ENCODE peak calls at places on chromosome 6, in five cellular contexts. X is AG10803, W is tibial artery, C is epithelial cell of esophagus, M is uterus. U is an unnamed sample.
A peak's percentile ranks its signal among the peaks of the same experiment; 100 is the strongest.

GRCh38 chr6:165876568-165876967 is 213.5 kb upstream of the PDE10A start:
- DNase-seq in W (no peak), C (no peak), X (peak; percentile 17), M (peak; percentile 76), U (peak; percentile 84)

GRCh38 chr6:110178626-110179405 is 654 bp downstream of the WASF1 start:
- DNase-seq in X (peak; percentile 64), M (peak; percentile 65), W (peak; percentile 75), C (peak; percentile 82), U (peak; percentile 68)

GRCh38 chr6:106334646-106335448 is 9.3 kb upstream of the ATG5 start:
- DNase-seq in W (no peak), M (peak; percentile 33), X (peak; percentile 49), C (peak; percentile 72), U (peak; percentile 60)

GRCh38 chr6:116059713-116060571 is 749 bp downstream of the FRK start:
- DNase-seq in M (peak; percentile 18), X (peak; percentile 13), W (no peak), C (peak; percentile 71), U (peak; percentile 24)

GRCh38 chr6:110359554-110359953 is 1.4 kb upstream of the METTL24 start:
- DNase-seq in X (no peak), W (no peak), C (no peak), M (no peak), U (no peak)

GRCh38 chr6:32604434-32604877 is 14.8 kb upstream of the HLA-DRB1 start:
- DNase-seq in X (no peak), W (no peak), C (no peak), M (no peak), U (peak; percentile 25)

GRCh38 chr6:90369024-90369519 is 72.4 kb upstream of the BACH2 start:
- DNase-seq in M (peak; percentile 81), W (peak; percentile 86), X (peak; percentile 100), C (peak; percentile 100), U (peak; percentile 100)

GRCh38 chr6:125201961-125202729 is 48.6 kb downstream of the TPD52L1 start:
- DNase-seq in X (peak; percentile 80), W (peak; percentile 79), M (no peak), C (peak; percentile 95), U (peak; percentile 92)

GRCh38 chr6:34144581-34145160 is 1.2 kb downstream of the GRM4 start:
- DNase-seq in C (no peak), X (no peak), M (no peak), W (no peak), U (no peak)
- H3K4me3 ChIP-seq in C (no peak overlapping the region), X (no peak overlapping the region), M (peak overlapping the region; percentile 32), W (peak overlapping the region; percentile 53), U (no peak overlapping the region)

GRCh38 chr6:148144917-148145521 is 197.6 kb upstream of the SASH1 start:
- DNase-seq in W (peak; percentile 74), M (peak; percentile 54), X (peak; percentile 76), C (peak; percentile 71), U (peak; percentile 68)
- TF ChIP-seq CTCF in W (peak; percentile 67), M (peak; percentile 50), X (peak; percentile 92), C (peak; percentile 85), U (peak; percentile 90)

DNA sequence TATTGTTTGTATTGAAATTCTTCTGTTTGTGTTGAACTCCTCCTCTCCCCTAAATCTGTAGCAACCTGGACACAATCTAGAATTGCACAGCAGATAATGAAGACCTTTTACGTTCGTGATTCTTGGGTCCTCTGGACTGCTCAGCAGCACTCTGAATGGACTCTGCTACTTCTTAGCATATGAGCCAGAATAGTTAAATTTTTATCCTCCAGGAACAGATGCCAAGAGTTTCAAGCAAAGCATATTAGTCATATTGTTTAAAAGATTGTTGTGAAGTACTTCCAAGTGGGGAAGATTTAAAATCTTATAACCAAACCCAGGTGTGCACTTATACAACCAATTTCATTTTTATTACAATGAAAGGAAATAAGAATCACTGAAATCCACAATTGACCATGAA is 118.9 kb upstream of the EXOC2 start:
- DNase-seq in C (no peak), X (peak; percentile 48), W (no peak), M (no peak), U (no peak)
- H3K4me3 ChIP-seq in C (no peak overlapping the region), X (no peak overlapping the region), W (no peak overlapping the region), M (no peak overlapping the region), U (no peak overlapping the region)

GRCh38 chr6:88168362-88168761 is 2.2 kb upstream of the CNR1 start:
- DNase-seq in X (no peak), C (no peak), M (no peak), W (no peak), U (no peak)
- TF ChIP-seq CTCF in X (no peak), C (no peak), M (no peak), W (no peak), U (no peak)

GRCh38 chr6:53104916-53105315 is 39.7 kb downstream of the FBXO9 start:
- DNase-seq in M (no peak), C (no peak), W (no peak), X (peak; percentile 8), U (no peak)
- H3K4me3 ChIP-seq in M (no peak overlapping the region), C (no peak overlapping the region), W (no peak overlapping the region), X (no peak overlapping the region), U (no peak overlapping the region)

DNA sequence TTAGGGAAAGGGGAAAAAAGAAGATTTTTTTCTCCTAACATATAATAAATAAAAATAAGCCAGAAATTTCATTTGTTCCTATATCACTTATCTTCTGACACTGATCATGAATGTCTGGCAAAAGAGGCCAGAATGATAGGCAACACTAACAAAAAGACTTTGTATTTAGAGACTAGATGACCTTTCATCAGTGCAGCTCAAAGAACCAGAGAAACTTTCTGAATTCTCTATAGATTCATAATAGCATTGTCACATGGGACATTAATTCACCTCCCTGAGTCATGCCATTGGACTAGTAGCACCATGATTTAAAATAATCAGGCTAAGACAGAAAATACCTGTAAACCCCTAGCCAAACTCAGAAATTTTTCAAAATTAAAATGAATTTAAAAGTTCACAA is 95.4 kb upstream of the CCDC28A start:
- DNase-seq in M (no peak), C (no peak), W (no peak), X (no peak), U (no peak)
- TF ChIP-seq CTCF in M (no peak), C (no peak), W (no peak), X (no peak), U (no peak)

DNA sequence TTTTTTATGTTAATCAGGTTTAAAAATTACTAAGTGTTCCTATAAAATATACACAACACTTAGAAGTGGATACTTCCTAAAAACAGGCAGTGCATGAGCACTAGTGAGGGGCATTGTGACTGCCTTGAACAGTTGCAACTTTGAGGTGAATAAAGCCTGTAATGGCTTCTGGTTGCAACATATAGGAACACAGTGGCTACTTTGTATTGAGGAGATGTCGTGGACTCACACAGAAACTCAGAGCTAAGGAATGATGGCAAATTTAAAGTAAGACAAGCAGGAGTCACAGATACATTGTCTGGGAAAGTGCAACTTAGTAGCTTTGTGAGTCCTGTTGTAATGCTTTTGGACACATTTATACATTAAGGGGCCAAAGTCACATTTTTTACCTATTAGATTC is 856 bp upstream of the HLA-A start:
- DNase-seq in X (peak; percentile 41), W (no peak), C (peak; percentile 34), M (no peak), U (peak; percentile 31)
- H3K4me3 ChIP-seq in X (peak overlapping the region; percentile 66), W (peak overlapping the region; percentile 70), C (no peak overlapping the region), M (peak overlapping the region; percentile 84), U (peak overlapping the region; percentile 78)

DNA sequence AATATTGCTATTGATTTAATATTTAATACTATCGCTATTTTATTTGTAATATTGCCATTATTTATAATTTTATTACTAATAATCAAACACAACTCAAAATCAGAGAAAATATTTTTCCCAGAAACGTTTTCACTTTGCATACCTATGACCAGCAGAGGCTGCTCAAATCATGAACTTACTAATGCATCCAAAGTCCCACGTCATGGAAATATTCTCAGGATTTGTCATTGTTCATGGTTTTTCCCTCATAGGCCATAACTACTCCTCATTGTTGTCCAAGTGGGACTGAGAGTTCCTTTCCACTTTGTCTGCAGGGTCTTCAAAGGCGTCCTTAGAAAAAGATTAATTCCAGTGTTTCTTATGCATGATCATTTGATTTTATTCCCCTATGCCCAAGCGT is 344.8 kb downstream of the THBS2 start:
- DNase-seq in W (no peak), M (no peak), X (peak; percentile 81), C (no peak), U (peak; percentile 76)
- TF ChIP-seq CTCF in W (no peak), M (peak; percentile 37), X (peak; percentile 56), C (no peak), U (peak; percentile 32)

DNA sequence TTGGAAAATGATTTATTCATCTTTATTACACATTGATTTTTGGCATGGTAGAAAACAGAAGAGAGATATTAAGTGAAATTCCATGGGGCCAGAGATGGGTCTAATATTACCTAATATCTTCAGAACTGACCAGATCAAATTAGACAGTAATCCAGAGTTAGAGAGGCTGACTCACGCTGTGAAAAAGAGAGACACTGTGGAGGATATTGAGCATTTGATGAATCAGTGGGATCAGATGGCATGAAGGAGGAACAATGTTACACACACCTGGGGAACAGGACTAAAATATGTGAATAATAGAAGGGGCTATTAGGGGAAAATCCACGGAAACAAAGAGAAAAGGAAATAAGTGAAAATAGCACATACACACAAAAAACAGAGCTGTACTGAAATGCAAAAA is 162.4 kb upstream of the TBX18 start:
- DNase-seq in W (no peak), X (no peak), M (no peak), C (peak; percentile 64), U (no peak)
- H3K4me3 ChIP-seq in W (no peak overlapping the region), X (no peak overlapping the region), M (no peak overlapping the region), C (no peak overlapping the region), U (no peak overlapping the region)

GRCh38 chr6:130598021-130598989 is 228.9 kb upstream of the SMLR1 start:
- DNase-seq in M (no peak), C (peak; percentile 36), W (no peak), X (peak; percentile 19), U (no peak)

GRCh38 chr6:130587778-130588520 is 222.1 kb downstream of the TMEM200A start:
- DNase-seq in W (no peak), M (no peak), X (peak; percentile 91), C (peak; percentile 81), U (peak; percentile 65)

GRCh38 chr6:130593948-130594347 is 228.1 kb downstream of the TMEM200A start:
- DNase-seq in C (no peak), X (no peak), W (no peak), M (no peak), U (no peak)

DNA sequence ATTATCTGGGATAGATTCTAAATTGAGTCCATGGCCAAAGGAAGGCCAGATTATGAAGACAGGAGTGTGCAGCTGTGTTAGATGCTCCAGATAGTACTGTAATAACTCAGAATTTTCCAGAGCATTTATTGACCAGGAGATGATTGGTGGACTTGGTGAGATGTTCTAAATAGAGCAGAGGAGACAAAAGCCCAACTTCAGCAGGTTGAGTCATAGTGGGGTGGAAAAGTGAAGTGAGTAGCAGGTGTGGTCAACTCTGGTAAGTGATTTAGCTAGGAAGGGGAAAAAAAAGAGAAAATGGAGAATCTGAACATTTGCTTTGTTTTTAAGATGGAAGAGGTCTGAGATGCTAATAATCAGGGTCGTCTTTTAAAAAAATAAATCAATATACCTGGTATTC is 227.4 kb downstream of the TMEM200A start:
- DNase-seq in C (no peak), X (no peak), W (no peak), M (no peak), U (no peak)
- TF ChIP-seq CTCF in C (no peak), X (no peak), W (no peak), M (no peak), U (no peak)

U was measured in fibroblast of villous mesenchyme.